ENCODE peak calls at places on chromosomes 4 and X, in nine cellular contexts. M is mammary epithelial cell, J is endothelial cell of umbilical vein, H is HCT116, S is keratinocyte, I is Karpas-422, V is GM23248, E is GM23338, R is mesenchymal stem cell. X is an unnamed sample. For H3K4me1, the result is how much of the 10 kb centered on the place peaks cover.

GRCh38 chr4:54687887-54688841 is 30.4 kb downstream of the KIT start:
- DNase-seq in V (peak), R (no peak), J (no peak), M (no peak), E (no peak), H (no peak), I (peak), S (no peak), X (no peak)

GRCh38 chr4:95500361-95500760 is 48.4 kb downstream of the UNC5C start:
- DNase-seq in J (peak), M (no peak), I (no peak), E (no peak), V (no peak), H (no peak), R (no peak), S (no peak), X (no peak)

GRCh38 chrX:151359931-151360871 is 36.8 kb upstream of the VMA21 start:
- DNase-seq in H (no peak), M (peak), E (peak), V (peak), I (peak), J (peak), R (peak), S (no peak), X (peak)

GRCh38 chrX:150643271-150643670 is 49.9 kb upstream of the MTMR1 start:
- DNase-seq in H (no peak), J (peak), I (no peak), S (no peak), E (no peak), M (no peak), R (peak), V (peak), X (no peak)

GRCh38 chr4:153438916-153439756 is 27.0 kb upstream of the TMEM131L start:
- DNase-seq in H (no peak), E (no peak), V (no peak), S (no peak), I (no peak), M (no peak), J (no peak), R (no peak), X (peak)

GRCh38 chr4:73415807-73416238 is 11.7 kb downstream of the ALB start:
- DNase-seq in M (peak), S (no peak), H (no peak), E (no peak), I (no peak), V (no peak), J (no peak), R (no peak), X (no peak)

GRCh38 chrX:22040184-22040583 is 8.1 kb downstream of the PHEX start:
- DNase-seq in V (no peak), E (no peak), R (no peak), S (no peak), J (no peak), H (no peak), M (no peak), I (no peak), X (no peak)

GRCh38 chrX:16978193-16978984 is 31.9 kb downstream of the REPS2 start:
- DNase-seq in V (no peak), J (no peak), S (no peak), H (no peak), I (no peak), M (no peak), R (no peak), E (no peak), X (no peak)

GRCh38 chrX:40175416-40176255 is 77.9 kb upstream of the BCOR start:
- DNase-seq in E (peak), J (peak), S (no peak), M (no peak), I (peak), H (no peak), V (peak), R (peak), X (peak)

GRCh38 chrX:51894697-51895336 is 1.4 kb downstream of the MAGED1 start:
- DNase-seq in J (peak), S (no peak), M (no peak), R (peak), I (no peak), H (no peak), E (peak), V (peak), X (no peak)

GRCh38 chr4:156169861-156170260 is 216.2 kb upstream of the CTSO start:
- DNase-seq in M (no peak), I (no peak), S (no peak), H (no peak), J (no peak), R (no peak), E (peak), V (peak), X (peak)

GRCh38 chrX:154918060-154918483 is 31.9 kb downstream of the F8A1 start:
- DNase-seq in J (peak), E (peak), H (peak), M (peak), S (peak), V (peak), R (peak), I (peak), X (peak)

GRCh38 chrX:109840585-109840984 is 107.5 kb upstream of the ACSL4 start:
- DNase-seq in I (no peak), V (peak), J (no peak), H (peak), R (peak), E (no peak), M (peak), S (peak), X (peak)

GRCh38 chr4:24473309-24473721 is 111.0 kb downstream of the DHX15 start:
- DNase-seq in S (no peak), E (peak), I (peak), H (no peak), R (peak), V (peak), M (peak), J (no peak), X (peak)

GRCh38 chr4:41611881-41612871 is 74.2 kb downstream of the LIMCH1 start:
- DNase-seq in R (peak), M (peak), V (peak), I (no peak), E (peak), S (no peak), J (peak), H (no peak), X (no peak)

GRCh38 chr4:51890760-51891159 is 47.8 kb downstream of the DCUN1D4 start:
- DNase-seq in H (no peak), R (no peak), E (no peak), J (no peak), S (no peak), M (no peak), V (no peak), I (no peak), X (no peak)

GRCh38 chr4:5146248-5146647 is 95.0 kb downstream of the STK32B start:
- DNase-seq in S (no peak), V (no peak), E (no peak), H (no peak), I (no peak), M (no peak), R (no peak), J (no peak), X (no peak)

GRCh38 chr4:13088726-13089658 is 395.1 kb downstream of the RAB28 start:
- DNase-seq in H (no peak), E (no peak), S (no peak), V (peak), M (no peak), J (no peak), R (no peak), I (no peak), X (no peak)

GRCh38 chr4:38671594-38671943 is 7.6 kb downstream of the KLF3 start:
- DNase-seq in I (no peak), M (no peak), H (no peak), J (no peak), S (no peak), E (no peak), V (no peak), R (no peak), X (no peak)
- H3K4me1 ChIP-seq in I (under half), M (half or more), H (half or more), J (half or more), S (half or more), E (half or more), V (half or more), R (under half), X (under half)

GRCh38 chrX:3175659-3176438 is 134.6 kb downstream of the ARSF start:
- DNase-seq in R (peak), S (no peak), I (no peak), V (peak), E (no peak), J (no peak), M (no peak), H (no peak), X (peak)
- H3K4me3 ChIP-seq in R (peak), S (no peak), I (no peak), V (peak), E (no peak), J (no peak), M (no peak), H (no peak), X (peak)

GRCh38 chr4:139207247-139207646 is 30.2 kb upstream of the ELF2 start:
- DNase-seq in H (no peak), M (no peak), S (no peak), I (no peak), V (no peak), E (no peak), J (no peak), R (no peak), X (no peak)
- H2AFZ ChIP-seq in H (no peak), M (no peak), S (no peak), I (no peak), V (no peak), E (peak), J (no peak), R (no peak), X (no peak)

DNA sequence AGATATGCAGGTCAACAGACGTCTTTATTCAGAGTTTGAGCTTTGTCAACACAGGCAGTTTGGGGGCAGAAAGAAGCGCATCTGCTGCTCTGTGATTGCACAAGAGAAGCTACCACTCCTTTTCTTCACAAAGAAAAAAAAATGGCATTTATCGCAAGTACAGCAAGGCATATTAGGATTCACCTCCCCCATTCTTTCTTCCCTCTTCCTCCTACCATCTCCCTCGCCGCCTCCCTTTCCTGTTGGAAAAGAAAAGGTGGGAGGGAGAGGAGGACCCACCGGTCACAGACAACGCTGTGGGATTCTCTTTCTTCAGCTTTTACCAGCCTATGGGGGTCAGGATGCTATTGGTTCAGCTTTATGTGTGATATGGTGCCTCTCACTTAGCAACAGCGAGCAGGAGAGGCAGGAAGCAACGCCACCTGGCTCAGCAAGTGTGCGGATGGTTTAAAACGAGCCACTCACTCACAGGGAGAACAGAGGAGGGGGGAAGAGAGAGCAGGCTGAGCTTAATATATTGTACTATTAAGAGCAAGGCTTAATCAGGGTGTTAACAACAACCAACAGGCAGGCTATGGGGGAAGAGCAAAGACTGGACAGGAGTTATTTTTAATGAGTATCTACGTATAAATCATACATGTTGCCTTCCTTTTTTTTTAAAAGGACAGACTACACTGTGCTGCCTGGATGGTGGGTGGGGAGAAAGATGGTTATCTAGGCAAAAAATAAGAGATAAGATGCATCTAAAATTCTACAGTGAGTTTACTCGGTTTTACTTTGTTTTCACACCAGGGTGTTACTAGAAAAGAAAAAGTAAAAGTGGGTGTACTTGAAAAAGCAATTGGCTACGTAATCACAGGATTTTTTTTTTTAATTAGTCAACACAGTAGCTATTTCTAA is 104.7 kb downstream of the MAML3 start:
- DNase-seq in V (peak), M (peak), S (no peak), I (peak), H (no peak), J (peak), R (peak), E (peak), X (no peak)
- H3K4me1 ChIP-seq in V (under half), M (under half), S (under half), I (half or more), H (under half), J (under half), R (under half), E (under half), X (under half)

DNA sequence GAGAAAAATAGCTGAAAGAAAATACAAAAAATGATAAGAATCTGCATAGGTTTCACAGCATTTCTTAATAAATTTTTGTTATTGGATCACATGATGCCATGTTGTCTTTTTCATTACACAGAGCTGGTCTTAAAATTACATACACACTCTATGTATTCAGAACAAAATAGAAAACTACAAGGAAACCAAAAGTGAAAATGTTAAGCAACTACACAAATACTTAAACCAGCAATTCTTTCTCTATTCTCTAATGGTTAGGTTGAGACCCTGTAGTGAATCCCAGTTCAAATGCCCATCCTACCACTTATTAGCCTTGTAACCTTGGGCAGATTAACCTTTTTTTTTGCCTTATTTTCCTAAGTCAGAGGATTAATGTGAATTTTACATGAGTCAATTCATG is 2311.2 kb downstream of the PCDH7 start:
- DNase-seq in I (no peak), H (no peak), J (no peak), M (no peak), S (no peak), E (no peak), V (no peak), R (no peak), X (no peak)
- H3K4me3 ChIP-seq in I (no peak), H (no peak), J (no peak), M (no peak), S (no peak), E (no peak), V (no peak), R (no peak), X (no peak)

GRCh38 chrX:3963980-3964379 is 250.5 kb upstream of the PRKX start:
- DNase-seq in R (no peak), M (no peak), V (no peak), E (no peak), I (no peak), S (no peak), J (no peak), H (no peak), X (no peak)

GRCh38 chrX:3960952-3961351 is 247.5 kb upstream of the PRKX start:
- DNase-seq in E (no peak), J (no peak), H (no peak), V (no peak), I (peak), S (no peak), R (no peak), M (no peak), X (no peak)

DNA sequence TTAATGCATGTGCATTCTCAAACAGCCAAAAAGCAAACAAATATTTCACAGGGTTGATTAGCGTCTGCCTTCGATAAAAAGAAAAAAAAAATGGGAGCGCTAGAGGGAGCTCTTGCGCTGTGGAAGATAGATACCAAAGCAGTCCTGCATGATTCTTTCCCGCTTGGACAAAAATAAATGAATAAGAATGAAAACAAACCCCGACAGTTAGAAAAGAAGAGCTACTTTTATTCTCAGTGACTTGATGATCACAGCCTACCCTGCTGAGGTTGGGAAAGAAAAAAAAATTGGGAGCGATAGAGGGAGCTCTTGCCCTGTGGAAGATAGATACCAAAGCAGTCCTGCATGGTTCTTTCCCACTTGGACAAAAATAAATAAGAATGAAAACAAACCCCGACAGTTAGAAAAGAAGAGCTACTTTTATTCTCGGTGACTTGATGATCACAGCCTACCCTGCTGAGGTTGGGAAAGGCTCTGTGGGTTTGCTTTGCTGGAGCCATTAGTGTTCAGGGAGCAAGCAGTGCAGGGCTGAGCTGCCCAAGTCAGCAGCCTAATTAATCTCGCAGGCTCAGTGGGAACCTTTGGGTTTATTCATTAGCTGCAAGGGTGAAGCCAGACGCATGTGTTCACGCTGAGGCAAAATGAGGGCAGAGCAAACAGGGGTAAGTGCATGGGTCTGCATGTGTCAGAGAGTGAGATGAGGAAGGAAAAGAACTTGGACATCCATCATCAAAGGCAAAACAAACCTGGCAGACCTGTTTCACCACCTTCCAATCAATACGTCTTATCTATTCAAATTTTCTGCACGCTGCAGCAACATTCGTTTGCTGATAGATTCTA is 249.3 kb upstream of the PRKX start:
- DNase-seq in J (peak), M (peak), V (peak), S (no peak), E (peak), I (peak), R (peak), H (no peak), X (no peak)
- H2AFZ ChIP-seq in J (no peak), M (no peak), V (peak), S (no peak), E (peak), I (peak), R (no peak), H (no peak), X (peak)

X was measured in osteoblast.